ENCODE peak calls at places on chromosomes 6 and 20, in nine cellular contexts. M is aorta; P is natural killer cell; Q is Calu3; J is stimulated activated CD8-positive, alpha-beta memory T cell treated with anti-CD3 and anti-CD28 coated beads, Interleukin-15, amount 100 ng/mL, for 24 hours; R is activated naive CD8-positive, alpha-beta T cell treated with anti-CD3 and anti-CD28 coated beads for 36 hours; B is islet precursor cell; W is EH; K is AG10803. D is an unnamed sample.

GRCh38 chr6:73985891-73986290 is 289.9 kb downstream of the CD109 start:
- DNase-seq in M (no peak), P (no peak), Q (peak), J (no peak), R (no peak), B (no peak), W (peak), K (peak), D (no peak)

GRCh38 chr6:70413829-70414494 is 654 bp downstream of the FAM135A start:
- DNase-seq in M (no peak), P (no peak), Q (no peak), J (no peak), R (no peak), B (peak), W (peak), K (no peak), D (no peak)

GRCh38 chr6:162829013-162829742 is 101.4 kb downstream of the PACRG start:
- DNase-seq in M (no peak), P (no peak), Q (no peak), J (no peak), R (no peak), B (no peak), W (no peak), K (no peak), D (peak)

GRCh38 chr6:162372092-162372491 is 355.5 kb downstream of the PRKN start:
- DNase-seq in M (no peak), P (no peak), Q (no peak), J (no peak), R (no peak), B (no peak), W (no peak), K (no peak), D (no peak)

GRCh38 chr6:42958125-42958524 is 2.4 kb upstream of the GNMT start:
- DNase-seq in M (no peak), P (no peak), Q (no peak), J (no peak), R (no peak), B (no peak), W (no peak), K (no peak), D (no peak)

GRCh38 chr20:37727247-37727956 is 33.6 kb downstream of the CTNNBL1 start:
- DNase-seq in M (no peak), P (no peak), Q (no peak), J (no peak), R (no peak), B (no peak), W (peak), K (peak), D (peak)

GRCh38 chr20:51434556-51435256 is 107.8 kb downstream of the NFATC2 start:
- DNase-seq in M (no peak), P (no peak), Q (peak), J (no peak), R (no peak), B (no peak), W (peak), K (peak), D (peak)

GRCh38 chr20:35303735-35304431 is 11.7 kb upstream of the FAM83C start:
- DNase-seq in M (peak), P (peak), Q (peak), J (peak), R (peak), B (peak), W (peak), K (peak), D (peak)

GRCh38 chr6:135976585-135976984 is 125.1 kb downstream of the PDE7B start:
- DNase-seq in M (no peak), P (no peak), Q (no peak), J (no peak), R (no peak), B (no peak), W (no peak), K (no peak), D (no peak)